ENCODE peak calls at places on chromosomes 1 and 21, in four cellular contexts. One of them, this sample, is unnamed.

GRCh38 chr1:82318921-82319320 is 518.2 kb downstream of the ADGRL2 start:
- DNase-seq in endothelial cell: no peak
- DNase-seq in adrenal gland: no peak
- DNase-seq in GM06990: no peak
- DNase-seq in this sample: peak

GRCh38 chr1:201711101-201711597 is 117.8 kb upstream of the IPO9 start:
- DNase-seq in endothelial cell: no peak
- DNase-seq in GM06990: no peak
- DNase-seq in adrenal gland: no peak
- DNase-seq in this sample: peak

GRCh38 chr21:31874817-31875216 is 2.0 kb downstream of the HUNK start:
- DNase-seq in adrenal gland: no peak
- DNase-seq in GM06990: no peak
- DNase-seq in endothelial cell: peak
- DNase-seq in this sample: no peak

GRCh38 chr1:78676347-78676982 is 26.8 kb downstream of the IFI44 start:
- DNase-seq in adrenal gland: peak
- DNase-seq in endothelial cell: peak
- DNase-seq in GM06990: no peak
- DNase-seq in this sample: peak

GRCh38 chr1:113281550-113281949 is 108.8 kb upstream of the MAGI3 start:
- DNase-seq in adrenal gland: no peak
- DNase-seq in GM06990: no peak
- DNase-seq in endothelial cell: no peak
- DNase-seq in this sample: no peak

GRCh38 chr1:188365874-188366273 is 1537.1 kb downstream of the PLA2G4A start:
- DNase-seq in adrenal gland: no peak
- DNase-seq in GM06990: no peak
- DNase-seq in endothelial cell: no peak
- DNase-seq in this sample: no peak

GRCh38 chr1:27539901-27540861 is 50.2 kb upstream of the WASF2 start:
- DNase-seq in GM06990: no peak
- DNase-seq in endothelial cell: no peak
- DNase-seq in adrenal gland: peak
- DNase-seq in this sample: peak

GRCh38 chr21:45580181-45580575 is 37.9 kb upstream of the SLC19A1 start:
- DNase-seq in endothelial cell: no peak
- DNase-seq in GM06990: no peak
- DNase-seq in adrenal gland: peak
- DNase-seq in this sample: no peak

GRCh38 chr21:22020221-22020620 is 1022.0 kb downstream of the NCAM2 start:
- DNase-seq in endothelial cell: no peak
- DNase-seq in adrenal gland: no peak
- DNase-seq in GM06990: no peak
- DNase-seq in this sample: no peak

GRCh38 chr21:35204850-35205564 is 155.9 kb upstream of the RUNX1 start:
- DNase-seq in adrenal gland: peak
- DNase-seq in endothelial cell: peak
- DNase-seq in GM06990: peak
- DNase-seq in this sample: peak

GRCh38 chr1:230581446-230582079 is 60.7 kb upstream of the COG2 start:
- DNase-seq in endothelial cell: peak
- DNase-seq in GM06990: no peak
- DNase-seq in adrenal gland: no peak
- DNase-seq in this sample: no peak

GRCh38 chr1:221694109-221694508 is 47.8 kb downstream of the DUSP10 start:
- DNase-seq in GM06990: no peak
- DNase-seq in endothelial cell: no peak
- DNase-seq in adrenal gland: no peak
- DNase-seq in this sample: no peak

GRCh38 chr1:116697892-116698595 is 30.5 kb upstream of the IGSF3 start:
- DNase-seq in GM06990: no peak
- DNase-seq in adrenal gland: no peak
- DNase-seq in endothelial cell: no peak
- DNase-seq in this sample: no peak

GRCh38 chr1:41218152-41218551 is 24.0 kb downstream of the SCMH1 start:
- DNase-seq in adrenal gland: no peak
- DNase-seq in endothelial cell: no peak
- DNase-seq in GM06990: no peak
- DNase-seq in this sample: no peak

GRCh38 chr1:12593621-12594066 is 24.4 kb downstream of the DHRS3 start:
- DNase-seq in adrenal gland: no peak
- DNase-seq in endothelial cell: no peak
- DNase-seq in GM06990: no peak
- DNase-seq in this sample: peak

GRCh38 chr1:234656981-234657651 is 47.1 kb upstream of the IRF2BP2 start:
- DNase-seq in endothelial cell: no peak
- DNase-seq in adrenal gland: no peak
- DNase-seq in GM06990: peak
- DNase-seq in this sample: peak

GRCh38 chr21:44372616-44373015 is 19.2 kb downstream of the TRPM2 start:
- DNase-seq in GM06990: no peak
- DNase-seq in endothelial cell: no peak
- DNase-seq in adrenal gland: no peak
- DNase-seq in this sample: no peak

GRCh38 chr1:53625766-53626520 is 113.0 kb downstream of the GLIS1 start:
- DNase-seq in GM06990: no peak
- DNase-seq in adrenal gland: no peak
- DNase-seq in endothelial cell: no peak
- DNase-seq in this sample: peak

GRCh38 chr1:119347858-119348257 is 20.7 kb upstream of the HAO2 start:
- DNase-seq in endothelial cell: no peak
- DNase-seq in GM06990: peak
- DNase-seq in adrenal gland: no peak
- DNase-seq in this sample: no peak

GRCh38 chr1:197637406-197637805 is 137.9 kb downstream of the DENND1B start:
- DNase-seq in endothelial cell: no peak
- DNase-seq in GM06990: no peak
- DNase-seq in adrenal gland: no peak
- DNase-seq in this sample: no peak

GRCh38 chr1:118812555-118812954 is 175.6 kb downstream of the TBX15 start:
- DNase-seq in GM06990: no peak
- DNase-seq in endothelial cell: no peak
- DNase-seq in adrenal gland: no peak
- DNase-seq in this sample: no peak

GRCh38 chr1:204868340-204868700 is 2.3 kb upstream of the NFASC start:
- DNase-seq in GM06990: no peak
- DNase-seq in adrenal gland: no peak
- DNase-seq in endothelial cell: no peak
- DNase-seq in this sample: no peak

GRCh38 chr21:28229811-28230210 is 762.9 kb downstream of the LTN1 start:
- DNase-seq in endothelial cell: no peak
- DNase-seq in adrenal gland: no peak
- DNase-seq in GM06990: no peak
- DNase-seq in this sample: peak

GRCh38 chr1:29311352-29312030 is 75.2 kb downstream of the PTPRU start:
- DNase-seq in endothelial cell: no peak
- DNase-seq in GM06990: no peak
- DNase-seq in adrenal gland: no peak
- DNase-seq in this sample: no peak

GRCh38 chr1:29315262-29315661 is 78.9 kb downstream of the PTPRU start:
- DNase-seq in endothelial cell: no peak
- DNase-seq in adrenal gland: no peak
- DNase-seq in GM06990: no peak
- DNase-seq in this sample: no peak

GRCh38 chr1:29310616-29311180 is 74.4 kb downstream of the PTPRU start:
- DNase-seq in adrenal gland: no peak
- DNase-seq in endothelial cell: no peak
- DNase-seq in GM06990: no peak
- DNase-seq in this sample: no peak

GRCh38 chr1:29315876-29316275 is 79.6 kb downstream of the PTPRU start:
- DNase-seq in adrenal gland: no peak
- DNase-seq in GM06990: no peak
- DNase-seq in endothelial cell: no peak
- DNase-seq in this sample: no peak

DNA sequence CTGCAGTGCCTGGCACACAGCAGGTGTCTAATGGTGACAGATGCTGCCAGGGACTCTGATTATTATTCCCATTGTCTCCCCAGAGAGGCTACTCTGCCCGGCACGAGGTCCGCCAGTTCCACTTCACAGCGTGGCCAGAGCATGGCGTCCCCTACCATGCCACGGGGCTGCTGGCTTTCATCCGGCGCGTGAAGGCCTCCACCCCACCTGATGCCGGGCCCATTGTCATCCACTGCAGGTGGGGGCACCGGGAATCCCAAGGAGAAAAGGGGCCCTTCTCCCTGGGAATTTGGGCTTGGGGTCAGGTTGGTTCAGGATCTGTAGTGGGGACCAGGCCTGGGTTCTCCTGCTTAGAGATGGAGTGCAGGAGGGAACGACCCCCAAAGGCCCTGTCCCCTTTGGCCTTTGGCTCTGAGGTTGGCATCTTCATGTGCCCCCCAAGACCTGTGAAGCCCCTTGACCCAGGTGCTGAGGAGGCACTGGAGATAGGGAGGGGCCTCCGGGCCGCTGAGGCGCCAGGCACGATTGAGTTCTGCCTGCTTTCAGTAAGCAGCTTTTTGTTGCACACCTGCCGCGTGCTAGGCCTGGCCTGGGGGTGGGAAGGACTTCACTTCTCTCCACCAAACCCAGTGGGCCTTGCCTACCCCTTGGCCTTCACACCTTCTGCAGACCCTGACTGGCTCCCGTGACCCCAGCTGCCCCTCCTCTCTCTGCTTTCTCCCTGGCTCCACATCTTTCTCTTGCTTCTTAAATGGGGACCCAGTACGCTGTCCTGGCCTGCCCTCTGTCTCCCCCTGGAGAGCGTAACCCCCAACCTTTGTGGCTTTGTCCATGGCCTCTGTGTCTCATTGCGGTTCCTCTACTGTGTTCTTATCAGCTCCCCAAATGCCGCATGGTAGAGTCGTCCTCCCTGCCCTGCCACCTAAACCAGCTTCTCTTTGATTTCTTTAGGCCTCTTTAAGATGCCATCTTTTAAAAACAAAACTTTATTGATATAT is 76.4 kb downstream of the PTPRU start:
- DNase-seq in GM06990: no peak
- DNase-seq in adrenal gland: no peak
- DNase-seq in endothelial cell: no peak
- DNase-seq in this sample: no peak
- TF ChIP-seq CTCF in GM06990: no peak
- TF ChIP-seq CTCF in adrenal gland: no peak
- TF ChIP-seq CTCF in endothelial cell: no peak
- TF ChIP-seq CTCF in this sample: no peak

DNA sequence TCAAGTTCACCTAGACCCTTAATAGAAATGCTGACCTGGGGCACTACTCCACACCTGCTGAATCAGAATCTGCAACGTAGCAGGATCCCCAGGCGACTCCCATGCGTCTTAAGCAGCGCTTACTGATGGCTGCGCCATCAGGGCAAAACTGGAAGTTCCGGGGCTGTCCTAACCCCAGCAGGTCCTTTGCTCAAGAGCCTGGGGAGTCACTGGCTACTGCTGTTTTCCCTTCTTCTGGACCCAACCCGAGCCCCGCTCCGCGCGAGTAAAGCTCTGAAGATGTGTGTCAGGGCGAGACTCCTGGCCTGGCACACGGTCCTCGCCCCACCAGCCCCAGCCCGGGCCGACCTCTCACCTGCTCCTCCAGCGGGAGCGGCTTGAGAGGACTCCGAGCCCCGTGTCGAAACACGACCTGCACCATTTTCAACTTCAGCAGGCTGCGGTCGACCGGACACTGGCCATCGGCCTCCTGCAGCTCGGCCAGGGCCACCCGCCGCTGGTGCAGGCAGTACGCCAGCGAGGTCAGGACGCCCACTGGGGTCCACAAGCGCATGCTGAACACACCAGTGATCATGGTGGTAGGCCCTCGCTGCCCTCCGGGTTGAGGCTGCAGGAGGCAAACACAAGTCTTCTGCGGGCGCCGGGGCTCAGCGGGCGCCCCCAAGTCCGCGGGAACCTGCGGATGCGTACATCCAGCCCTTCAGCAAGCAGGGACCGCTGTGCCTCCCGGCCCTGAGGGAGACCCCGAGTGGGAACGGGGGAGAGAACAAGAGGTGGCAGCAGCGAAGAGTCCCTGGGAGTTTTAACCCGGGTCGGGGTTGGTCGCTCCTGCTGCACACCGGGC is 627 bp downstream of the ACP6 start:
- DNase-seq in GM06990: peak
- DNase-seq in adrenal gland: peak
- DNase-seq in endothelial cell: peak
- DNase-seq in this sample: peak
- TF ChIP-seq CTCF in GM06990: no peak
- TF ChIP-seq CTCF in adrenal gland: no peak
- TF ChIP-seq CTCF in endothelial cell: no peak
- TF ChIP-seq CTCF in this sample: no peak

GRCh38 chr1:153242160-153242559 is 17.3 kb upstream of the LORICRIN start:
- DNase-seq in endothelial cell: no peak
- DNase-seq in GM06990: no peak
- DNase-seq in adrenal gland: no peak
- DNase-seq in this sample: no peak

GRCh38 chr1:153233448-153233847 is 16.1 kb downstream of the PRR9 start:
- DNase-seq in adrenal gland: no peak
- DNase-seq in endothelial cell: no peak
- DNase-seq in GM06990: no peak
- DNase-seq in this sample: no peak

GRCh38 chr1:153232553-153232952 is 15.2 kb downstream of the PRR9 start:
- DNase-seq in GM06990: no peak
- DNase-seq in adrenal gland: peak
- DNase-seq in endothelial cell: no peak
- DNase-seq in this sample: no peak

GRCh38 chr1:153238536-153238935 is 21.0 kb upstream of the LORICRIN start:
- DNase-seq in endothelial cell: no peak
- DNase-seq in adrenal gland: no peak
- DNase-seq in GM06990: no peak
- DNase-seq in this sample: no peak
- TF ChIP-seq CTCF in endothelial cell: no peak
- TF ChIP-seq CTCF in adrenal gland: no peak
- TF ChIP-seq CTCF in GM06990: peak
- TF ChIP-seq CTCF in this sample: no peak

GRCh38 chr1:246382589-246382988 is 124.5 kb downstream of the SMYD3 start:
- DNase-seq in GM06990: no peak
- DNase-seq in adrenal gland: no peak
- DNase-seq in endothelial cell: no peak
- DNase-seq in this sample: no peak

GRCh38 chr1:246373828-246374569 is 133.1 kb downstream of the SMYD3 start:
- DNase-seq in adrenal gland: no peak
- DNase-seq in GM06990: no peak
- DNase-seq in endothelial cell: no peak
- DNase-seq in this sample: peak

GRCh38 chr1:246372502-246372901 is 134.6 kb downstream of the SMYD3 start:
- DNase-seq in adrenal gland: peak
- DNase-seq in endothelial cell: no peak
- DNase-seq in GM06990: no peak
- DNase-seq in this sample: no peak

GRCh38 chr1:246383217-246383616 is 123.9 kb downstream of the SMYD3 start:
- DNase-seq in adrenal gland: no peak
- DNase-seq in endothelial cell: no peak
- DNase-seq in GM06990: no peak
- DNase-seq in this sample: no peak

DNA sequence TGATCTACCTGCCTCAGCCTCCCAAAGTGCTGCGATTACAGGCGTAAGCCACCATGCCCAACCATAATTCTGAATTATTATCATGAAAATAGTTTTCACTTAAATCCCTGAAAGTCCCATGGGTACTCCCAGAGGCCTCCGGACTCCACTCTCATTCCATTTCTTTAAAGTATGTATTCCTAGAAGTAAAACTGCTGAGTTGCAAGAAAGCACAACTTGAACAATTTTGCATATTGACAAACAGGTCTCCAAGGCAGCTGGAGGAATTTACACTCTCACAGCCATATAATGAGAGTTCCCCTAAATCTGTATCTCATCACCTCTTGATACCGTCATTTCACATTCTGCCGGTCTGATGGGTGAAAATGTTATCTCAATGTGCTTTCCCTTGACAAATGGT is 129.5 kb downstream of the SMYD3 start:
- DNase-seq in endothelial cell: no peak
- DNase-seq in adrenal gland: no peak
- DNase-seq in GM06990: no peak
- DNase-seq in this sample: no peak
- TF ChIP-seq CTCF in endothelial cell: no peak
- TF ChIP-seq CTCF in adrenal gland: no peak
- TF ChIP-seq CTCF in GM06990: no peak
- TF ChIP-seq CTCF in this sample: no peak